ENCODE peak calls at places on chromosomes 16 and 17, in six cellular contexts. One of them, this sample, is unnamed.

GRCh38 chr17:42313773-42314566 is 25.7 kb downstream of the STAT5A start:
- DNase-seq in GM12892: no peak
- DNase-seq in transverse colon: no peak
- DNase-seq in prostate gland: no peak
- DNase-seq in suprapubic skin: no peak
- DNase-seq in stomach: no peak
- DNase-seq in this sample: no peak

GRCh38 chr16:4339909-4340308 is 11.2 kb downstream of the PAM16 start:
- DNase-seq in transverse colon: no peak
- DNase-seq in GM12892: no peak
- DNase-seq in stomach: peak
- DNase-seq in prostate gland: no peak
- DNase-seq in suprapubic skin: no peak
- DNase-seq in this sample: peak

GRCh38 chr17:33234233-33234632 is 58.9 kb downstream of the ASIC2 start:
- DNase-seq in transverse colon: no peak
- DNase-seq in GM12892: no peak
- DNase-seq in suprapubic skin: no peak
- DNase-seq in stomach: no peak
- DNase-seq in prostate gland: no peak
- DNase-seq in this sample: no peak

GRCh38 chr17:34205401-34205800 is 49.7 kb upstream of the CCL2 start:
- DNase-seq in GM12892: no peak
- DNase-seq in stomach: no peak
- DNase-seq in prostate gland: no peak
- DNase-seq in transverse colon: no peak
- DNase-seq in suprapubic skin: no peak
- DNase-seq in this sample: no peak

GRCh38 chr16:48271728-48272127 is 24.4 kb upstream of the ABCC11 start:
- DNase-seq in transverse colon: no peak
- DNase-seq in stomach: no peak
- DNase-seq in prostate gland: no peak
- DNase-seq in suprapubic skin: no peak
- DNase-seq in GM12892: no peak
- DNase-seq in this sample: no peak

GRCh38 chr17:50028207-50029120 is 27.4 kb upstream of the ITGA3 start:
- DNase-seq in suprapubic skin: peak
- DNase-seq in prostate gland: no peak
- DNase-seq in stomach: no peak
- DNase-seq in GM12892: no peak
- DNase-seq in transverse colon: no peak
- DNase-seq in this sample: no peak

GRCh38 chr16:86681440-86681838 is 103.1 kb downstream of the FOXL1 start:
- DNase-seq in stomach: no peak
- DNase-seq in transverse colon: no peak
- DNase-seq in prostate gland: no peak
- DNase-seq in suprapubic skin: no peak
- DNase-seq in GM12892: no peak
- DNase-seq in this sample: peak

GRCh38 chr16:7013990-7014389 is 318.7 kb upstream of the RBFOX1 start:
- DNase-seq in suprapubic skin: no peak
- DNase-seq in prostate gland: no peak
- DNase-seq in transverse colon: no peak
- DNase-seq in stomach: no peak
- DNase-seq in GM12892: no peak
- DNase-seq in this sample: no peak

GRCh38 chr16:9797306-9797705 is 384.9 kb downstream of the GRIN2A start:
- DNase-seq in suprapubic skin: no peak
- DNase-seq in prostate gland: no peak
- DNase-seq in stomach: no peak
- DNase-seq in transverse colon: no peak
- DNase-seq in GM12892: no peak
- DNase-seq in this sample: no peak

GRCh38 chr17:37541880-37542675 is 52.4 kb downstream of the DUSP14 start:
- DNase-seq in stomach: no peak
- DNase-seq in prostate gland: no peak
- DNase-seq in suprapubic skin: no peak
- DNase-seq in transverse colon: no peak
- DNase-seq in GM12892: no peak
- DNase-seq in this sample: no peak

GRCh38 chr16:69326172-69326873 is 4.1 kb downstream of the PDF start:
- DNase-seq in stomach: no peak
- DNase-seq in GM12892: no peak
- DNase-seq in transverse colon: peak
- DNase-seq in prostate gland: no peak
- DNase-seq in suprapubic skin: no peak
- DNase-seq in this sample: no peak

GRCh38 chr16:69329369-69330285 is 761 bp downstream of the PDF start:
- DNase-seq in suprapubic skin: no peak
- DNase-seq in transverse colon: peak
- DNase-seq in stomach: no peak
- DNase-seq in prostate gland: no peak
- DNase-seq in GM12892: peak
- DNase-seq in this sample: peak

GRCh38 chr16:69327585-69328310 is 2.6 kb downstream of the PDF start:
- DNase-seq in stomach: no peak
- DNase-seq in transverse colon: no peak
- DNase-seq in GM12892: no peak
- DNase-seq in prostate gland: no peak
- DNase-seq in suprapubic skin: no peak
- DNase-seq in this sample: peak

GRCh38 chr16:69330286-69331109 is at the start of gene PDF:
- DNase-seq in stomach: peak
- DNase-seq in prostate gland: peak
- DNase-seq in GM12892: peak
- DNase-seq in transverse colon: peak
- DNase-seq in suprapubic skin: peak
- DNase-seq in this sample: peak

GRCh38 chr16:69328854-69329316 is 1.5 kb downstream of the PDF start:
- DNase-seq in stomach: no peak
- DNase-seq in transverse colon: no peak
- DNase-seq in GM12892: no peak
- DNase-seq in prostate gland: no peak
- DNase-seq in suprapubic skin: no peak
- DNase-seq in this sample: peak
- TF ChIP-seq POLR2A in stomach: no peak
- TF ChIP-seq POLR2A in transverse colon: no peak
- TF ChIP-seq POLR2A in GM12892: no peak
- TF ChIP-seq POLR2A in prostate gland: no peak
- TF ChIP-seq POLR2A in suprapubic skin: no peak
- TF ChIP-seq POLR2A in this sample: no peak

DNA sequence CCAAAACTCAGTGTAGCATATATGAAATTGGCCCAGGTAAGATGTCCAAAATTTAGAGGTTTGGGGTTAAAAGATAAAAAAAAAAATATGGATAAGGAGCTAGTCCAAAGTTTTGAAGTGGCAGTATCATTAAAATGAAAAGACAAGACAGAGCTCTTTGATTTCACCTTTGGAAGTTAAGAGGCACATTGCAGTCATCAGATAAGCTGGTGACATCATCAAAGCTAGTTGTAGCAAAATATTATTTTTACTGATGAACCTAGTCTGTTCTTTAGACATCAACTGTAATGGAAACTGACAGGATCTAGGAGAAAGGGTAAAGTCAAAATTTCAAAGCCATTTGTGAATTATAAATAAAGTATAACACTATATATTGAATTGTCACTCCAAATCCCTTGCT is 603.7 kb upstream of the CDH8 start:
- DNase-seq in GM12892: no peak
- DNase-seq in transverse colon: no peak
- DNase-seq in prostate gland: no peak
- DNase-seq in suprapubic skin: no peak
- DNase-seq in stomach: no peak
- DNase-seq in this sample: no peak
- TF ChIP-seq POLR2AphosphoS5 in GM12892: no peak
- TF ChIP-seq POLR2AphosphoS5 in transverse colon: no peak
- TF ChIP-seq POLR2AphosphoS5 in prostate gland: no peak
- TF ChIP-seq POLR2AphosphoS5 in suprapubic skin: no peak
- TF ChIP-seq POLR2AphosphoS5 in stomach: no peak
- TF ChIP-seq POLR2AphosphoS5 in this sample: no peak

GRCh38 chr17:79279320-79279719 is 204.7 kb downstream of the ENGASE start:
- DNase-seq in prostate gland: no peak
- DNase-seq in GM12892: no peak
- DNase-seq in transverse colon: no peak
- DNase-seq in stomach: no peak
- DNase-seq in suprapubic skin: no peak
- DNase-seq in this sample: no peak

GRCh38 chr17:79280010-79280409 is 205.4 kb downstream of the ENGASE start:
- DNase-seq in prostate gland: no peak
- DNase-seq in transverse colon: no peak
- DNase-seq in GM12892: no peak
- DNase-seq in stomach: no peak
- DNase-seq in suprapubic skin: no peak
- DNase-seq in this sample: no peak

GRCh38 chr17:79281803-79282202 is 207.2 kb downstream of the ENGASE start:
- DNase-seq in suprapubic skin: no peak
- DNase-seq in prostate gland: no peak
- DNase-seq in GM12892: no peak
- DNase-seq in transverse colon: no peak
- DNase-seq in stomach: no peak
- DNase-seq in this sample: no peak

GRCh38 chr17:79282294-79282693 is 207.7 kb downstream of the ENGASE start:
- DNase-seq in transverse colon: no peak
- DNase-seq in suprapubic skin: no peak
- DNase-seq in stomach: no peak
- DNase-seq in prostate gland: no peak
- DNase-seq in GM12892: no peak
- DNase-seq in this sample: no peak

DNA sequence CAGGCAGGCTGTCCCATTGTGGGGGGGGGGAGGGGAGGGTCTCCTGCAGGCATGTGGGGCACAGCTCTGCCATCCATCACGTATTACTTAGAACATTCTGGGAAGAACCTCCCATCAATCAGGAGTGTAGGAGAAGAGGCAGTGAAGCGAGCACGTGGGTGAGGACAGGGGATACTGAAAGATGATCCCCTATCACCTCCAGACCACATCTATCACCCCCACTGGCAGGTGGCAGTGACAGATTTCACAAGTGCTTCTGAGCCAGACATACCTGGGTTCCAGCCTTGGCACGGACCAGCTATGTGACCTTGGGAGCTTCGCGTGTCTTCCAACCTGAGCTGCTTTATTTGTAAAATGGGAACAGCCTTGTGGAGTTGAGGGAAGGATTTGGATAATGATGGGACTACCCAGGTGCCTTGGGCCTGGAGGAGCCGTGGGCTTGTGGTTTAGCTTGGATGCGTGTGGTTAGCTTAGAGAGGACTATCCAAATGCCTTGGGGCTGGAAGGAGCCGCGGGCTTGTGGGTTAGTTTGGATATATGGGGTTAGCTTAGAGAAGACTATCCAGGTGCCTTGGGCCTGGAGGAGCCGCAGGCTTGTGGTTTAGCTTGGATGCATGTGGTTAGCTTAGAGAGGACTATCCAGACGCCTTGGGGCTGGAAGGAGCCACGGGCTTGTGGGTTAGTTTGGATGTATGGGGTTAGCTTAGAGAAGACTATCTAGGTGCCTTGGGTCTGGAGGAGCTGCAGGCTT is 206.4 kb downstream of the ENGASE start:
- DNase-seq in GM12892: no peak
- DNase-seq in prostate gland: no peak
- DNase-seq in suprapubic skin: no peak
- DNase-seq in transverse colon: no peak
- DNase-seq in stomach: no peak
- DNase-seq in this sample: no peak
- TF ChIP-seq POLR2A in GM12892: no peak
- TF ChIP-seq POLR2A in prostate gland: no peak
- TF ChIP-seq POLR2A in suprapubic skin: no peak
- TF ChIP-seq POLR2A in transverse colon: no peak
- TF ChIP-seq POLR2A in stomach: no peak
- TF ChIP-seq POLR2A in this sample: no peak

DNA sequence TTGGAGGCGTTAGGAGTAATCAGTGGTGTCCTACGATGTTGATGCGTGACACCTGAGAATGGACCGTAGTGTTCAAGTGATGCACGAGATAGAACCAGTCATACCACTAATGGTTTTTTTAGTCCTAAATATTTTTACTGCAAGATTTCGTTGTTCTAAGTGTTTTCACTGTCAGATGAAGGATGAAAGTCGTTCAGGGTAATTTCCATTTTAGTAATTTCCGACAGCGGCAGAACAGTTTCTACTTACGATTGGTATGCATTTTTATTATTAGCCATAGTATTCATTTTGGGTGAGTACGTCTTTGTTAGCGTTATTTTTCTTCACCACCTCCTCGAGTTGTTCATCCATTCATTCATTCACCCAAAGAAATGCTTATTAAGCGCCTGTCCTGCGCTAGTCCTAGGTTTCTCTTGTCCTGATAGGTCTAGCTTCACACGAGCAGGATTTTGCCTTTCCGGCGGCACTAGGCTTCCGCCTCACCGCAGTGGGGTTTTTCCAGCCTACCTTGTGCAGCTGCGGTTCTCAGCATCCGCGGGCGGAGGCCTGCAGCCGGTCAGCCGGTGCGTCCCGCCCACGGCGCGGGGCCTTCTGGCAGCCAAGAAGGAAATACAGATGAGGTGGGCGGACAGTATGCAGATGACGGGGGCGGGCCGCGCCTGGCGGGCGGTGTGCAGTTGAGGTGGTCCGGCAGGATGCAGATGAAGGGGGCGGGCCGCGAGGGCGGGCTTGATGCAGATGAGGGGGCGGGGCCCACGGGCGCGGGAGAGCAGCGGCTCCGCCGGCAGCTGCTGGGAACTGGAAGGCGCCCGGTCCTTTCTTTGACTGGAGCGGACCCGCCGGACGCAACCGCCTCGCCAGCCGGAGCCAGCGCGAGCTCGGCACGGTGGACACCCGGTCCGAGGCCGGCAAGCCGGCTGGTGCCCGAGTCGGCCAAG is 146.4 kb downstream of the SPECC1 start:
- DNase-seq in prostate gland: peak
- DNase-seq in GM12892: peak
- DNase-seq in transverse colon: peak
- DNase-seq in suprapubic skin: peak
- DNase-seq in stomach: peak
- DNase-seq in this sample: peak
- TF ChIP-seq POLR2AphosphoS5 in prostate gland: peak
- TF ChIP-seq POLR2AphosphoS5 in GM12892: no peak
- TF ChIP-seq POLR2AphosphoS5 in transverse colon: peak
- TF ChIP-seq POLR2AphosphoS5 in suprapubic skin: no peak
- TF ChIP-seq POLR2AphosphoS5 in stomach: peak
- TF ChIP-seq POLR2AphosphoS5 in this sample: peak